ENCODE peak calls at places on chromosome 11, in five cellular contexts. V is prostate gland, R is heart right ventricle, E is heart left ventricle, F is SJSA1. D is an unnamed sample.
A peak's percentile ranks its signal among the peaks of the same experiment; 100 is the strongest.

GRCh38 chr11:133795088-133795487 is 50.2 kb downstream of the SPATA19 start:
- DNase-seq in V (no peak), R (no peak), E (no peak), F (no peak), D (no peak)

GRCh38 chr11:11602011-11602410 is 19.8 kb downstream of the GALNT18 start:
- DNase-seq in V (no peak), R (no peak), E (no peak), F (no peak), D (no peak)

GRCh38 chr11:29005401-29005980 is 897.3 kb downstream of the METTL15 start:
- DNase-seq in V (no peak), R (no peak), E (no peak), F (no peak), D (no peak)

GRCh38 chr11:83827940-83828554 is 541.9 kb upstream of the CCDC90B start:
- DNase-seq in V (no peak), R (no peak), E (no peak), F (peak; percentile 11), D (no peak)

GRCh38 chr11:118996926-118997626 is 862 bp upstream of the CENATAC start:
- DNase-seq in V (no peak), R (no peak), E (no peak), F (no peak), D (no peak)

GRCh38 chr11:120344302-120345004 is 8.2 kb downstream of the ARHGEF12 start:
- DNase-seq in V (no peak), R (no peak), E (no peak), F (peak; percentile 35), D (no peak)

GRCh38 chr11:29119691-29120328 is 897.0 kb downstream of the KCNA4 start:
- DNase-seq in V (no peak), R (no peak), E (no peak), F (peak; percentile 96), D (no peak)

GRCh38 chr11:112017538-112017937 is 7.7 kb upstream of the DLAT start:
- DNase-seq in V (no peak), R (no peak), E (no peak), F (no peak), D (no peak)

GRCh38 chr11:103175461-103176129 is 66.4 kb downstream of the DYNC2H1 start:
- DNase-seq in V (no peak), R (no peak), E (no peak), F (no peak), D (no peak)

GRCh38 chr11:95829580-95830259 is 39.4 kb downstream of the CEP57 start:
- DNase-seq in V (no peak), R (no peak), E (no peak), F (no peak), D (no peak)

GRCh38 chr11:70420496-70420895 is 22.2 kb downstream of the CTTN start:
- DNase-seq in V (no peak), R (no peak), E (no peak), F (no peak), D (no peak)

GRCh38 chr11:73245461-73245860 is 26.7 kb upstream of the P2RY6 start:
- DNase-seq in V (no peak), R (no peak), E (no peak), F (no peak), D (no peak)

GRCh38 chr11:110728883-110729282 is 16.6 kb upstream of the ARHGAP20 start:
- DNase-seq in V (no peak), R (no peak), E (no peak), F (no peak), D (no peak)

GRCh38 chr11:67254768-67255167 is 11.5 kb upstream of the GRK2 start:
- DNase-seq in V (no peak), R (no peak), E (no peak), F (no peak), D (no peak)

GRCh38 chr11:126337472-126338241 is 17.8 kb upstream of the ST3GAL4 start:
- DNase-seq in V (no peak), R (no peak), E (peak; percentile 31), F (no peak), D (no peak)

GRCh38 chr11:64833509-64833908 is 10.9 kb downstream of the CDC42BPG start:
- DNase-seq in V (no peak), R (no peak), E (no peak), F (no peak), D (no peak)

GRCh38 chr11:70501026-70501901 is 102.9 kb downstream of the CTTN start:
- DNase-seq in V (no peak), R (peak; percentile 48), E (peak; percentile 81), F (no peak), D (no peak)

GRCh38 chr11:118602331-118602730 is 5.1 kb upstream of the PHLDB1 start:
- DNase-seq in V (no peak), R (peak; percentile 26), E (peak; percentile 67), F (no peak), D (no peak)

GRCh38 chr11:127627629-127628462 is 627.3 kb upstream of the KIRREL3 start:
- DNase-seq in V (peak; percentile 21), R (no peak), E (no peak), F (no peak), D (no peak)

GRCh38 chr11:5297671-5298070 is 4.1 kb downstream of the OR51B4 start:
- DNase-seq in V (no peak), R (no peak), E (no peak), F (no peak), D (no peak)

DNA sequence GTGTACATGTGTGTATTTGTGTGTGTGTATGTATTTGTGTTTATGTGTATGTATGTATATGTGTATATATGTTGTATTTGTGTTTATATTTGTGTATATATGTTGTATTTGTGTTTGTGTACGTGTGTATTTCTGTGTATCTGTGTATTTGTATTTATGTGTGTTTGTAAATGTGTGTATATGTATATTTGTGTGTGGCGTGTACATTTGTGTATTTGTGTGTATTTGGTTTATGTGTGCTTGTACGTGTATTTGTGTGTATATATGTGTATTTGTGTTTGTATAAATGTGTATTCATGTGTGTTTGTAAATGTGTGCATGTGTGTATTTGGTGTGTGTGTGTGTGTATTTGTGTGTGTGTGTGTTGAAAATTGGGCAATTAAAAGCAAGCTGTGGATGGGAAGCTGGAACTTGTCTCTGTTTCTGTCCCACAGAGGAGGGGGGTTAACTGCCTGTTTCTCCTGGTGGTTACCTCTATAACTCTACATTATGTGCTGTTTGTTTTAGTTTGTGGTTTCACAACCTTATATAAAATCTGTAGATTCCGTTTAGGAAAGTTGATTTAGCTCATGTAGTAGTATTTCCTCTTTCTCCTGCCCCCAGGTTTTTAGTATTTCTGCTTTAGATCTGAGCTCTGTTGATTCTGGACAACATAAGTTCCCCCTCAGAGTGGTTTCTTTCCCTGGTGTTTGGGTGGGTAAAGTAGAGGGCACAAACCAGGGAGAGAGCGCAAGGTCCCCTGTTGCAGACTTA is 28.9 kb downstream of the AP2A2 start:
- DNase-seq in V (no peak), R (no peak), E (no peak), F (no peak), D (no peak)
- H3K4me1 ChIP-seq in V (peaks cover 3% of the 10 kb centered on the region), R (peaks cover 23% of the 10 kb centered on the region), E (no peaks in the 10 kb centered on the region), F (no peaks in the 10 kb centered on the region), D (no peaks in the 10 kb centered on the region)

DNA sequence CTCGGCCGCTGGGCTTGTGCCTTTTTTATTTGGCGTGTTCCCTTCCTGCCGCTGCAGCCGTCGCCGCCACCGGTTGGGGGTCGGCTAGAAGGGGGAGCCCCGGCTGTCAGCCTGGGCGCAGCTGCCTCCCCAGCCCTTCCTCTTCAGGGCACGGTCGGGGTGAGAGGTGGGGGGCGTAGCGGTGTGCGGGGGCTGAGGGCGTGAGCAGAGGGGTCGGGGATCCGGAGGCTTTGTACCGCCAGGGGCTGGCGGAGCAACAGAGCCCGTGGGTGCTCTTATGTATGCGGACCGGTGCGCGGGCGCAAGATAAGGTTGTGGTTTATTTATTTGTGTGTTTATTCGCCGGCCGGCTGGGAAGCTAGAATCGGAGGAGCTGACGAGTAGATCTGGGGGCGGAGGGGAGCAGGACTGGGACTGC is 482 bp downstream of the ZBTB16 start:
- DNase-seq in V (no peak), R (no peak), E (peak; percentile 42), F (no peak), D (no peak)
- H3K27me3 ChIP-seq in V (no peaks in the 10 kb centered on the region), R (no peaks in the 10 kb centered on the region), E (no peaks in the 10 kb centered on the region), F (peaks cover 23% of the 10 kb centered on the region), D (no peaks in the 10 kb centered on the region)

GRCh38 chr11:9693801-9694553 is 30.1 kb downstream of the SWAP70 start:
- DNase-seq in V (no peak), R (no peak), E (no peak), F (no peak), D (no peak)

GRCh38 chr11:9688716-9689511 is 25.0 kb downstream of the SWAP70 start:
- DNase-seq in V (peak; percentile 24), R (no peak), E (peak; percentile 37), F (peak; percentile 85), D (no peak)

GRCh38 chr11:9691865-9692264 is 28.0 kb downstream of the SWAP70 start:
- DNase-seq in V (no peak), R (no peak), E (no peak), F (no peak), D (no peak)

GRCh38 chr11:9689721-9690120 is 25.8 kb downstream of the SWAP70 start:
- DNase-seq in V (no peak), R (no peak), E (no peak), F (no peak), D (no peak)

DNA sequence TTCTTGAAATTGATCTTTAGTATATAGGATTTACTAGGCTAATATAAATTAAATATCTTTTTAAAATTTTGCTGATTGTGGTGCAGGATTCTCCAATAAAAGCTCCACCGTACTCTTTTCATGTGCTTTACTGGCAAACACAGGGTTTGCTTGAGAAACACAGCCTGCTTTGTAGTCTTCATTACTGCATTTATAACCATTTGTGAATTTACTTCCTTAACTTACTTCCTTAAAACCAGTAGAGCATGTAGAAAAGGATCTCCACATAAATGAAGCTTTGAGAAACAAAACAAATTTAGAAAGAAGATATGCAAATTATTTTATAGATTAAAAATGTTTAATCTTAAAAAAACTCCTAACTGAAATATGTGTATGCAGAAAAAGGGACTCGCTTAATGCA is 28.8 kb downstream of the SWAP70 start:
- DNase-seq in V (no peak), R (no peak), E (no peak), F (no peak), D (no peak)
- H3K4me1 ChIP-seq in V (no peaks in the 10 kb centered on the region), R (peaks cover 55% of the 10 kb centered on the region), E (no peaks in the 10 kb centered on the region), F (peaks cover 35% of the 10 kb centered on the region), D (peaks cover 38% of the 10 kb centered on the region)

DNA sequence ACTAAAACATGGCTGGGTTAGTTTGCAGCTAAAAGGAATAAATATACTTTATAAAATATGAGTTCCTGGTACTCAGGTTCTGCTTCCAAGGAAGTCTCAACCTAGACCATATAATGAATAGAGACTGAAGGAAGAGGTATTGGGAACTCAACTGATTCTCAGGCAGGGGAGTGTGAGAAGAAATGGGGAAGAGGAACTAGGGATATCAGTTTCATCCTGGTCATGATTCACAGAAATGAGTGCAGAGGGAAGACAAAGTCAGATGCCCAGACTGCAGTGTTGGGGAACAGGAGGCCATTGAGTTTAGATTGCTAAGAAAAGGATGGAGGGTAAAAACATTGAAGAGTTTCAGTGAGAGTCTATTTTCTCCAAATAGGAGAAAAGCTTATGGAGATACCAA is 28.8 kb downstream of the PLAAT5 start:
- DNase-seq in V (no peak), R (no peak), E (no peak), F (no peak), D (no peak)
- H3K27me3 ChIP-seq in V (no peaks in the 10 kb centered on the region), R (no peaks in the 10 kb centered on the region), E (no peaks in the 10 kb centered on the region), F (no peaks in the 10 kb centered on the region), D (no peaks in the 10 kb centered on the region)

GRCh38 chr11:122656631-122657101 is 1.1 kb downstream of the UBASH3B start:
- DNase-seq in V (peak; percentile 13), R (peak; percentile 29), E (peak; percentile 44), F (no peak), D (no peak)
- H3K4me1 ChIP-seq in V (no peaks in the 10 kb centered on the region), R (peaks cover 19% of the 10 kb centered on the region), E (no peaks in the 10 kb centered on the region), F (peaks cover 15% of the 10 kb centered on the region), D (peaks cover 10% of the 10 kb centered on the region)

GRCh38 chr11:9002920-9003572 is 755 bp downstream of the NRIP3 start:
- DNase-seq in V (no peak), R (no peak), E (no peak), F (no peak), D (no peak)
- H3K27me3 ChIP-seq in V (no peaks in the 10 kb centered on the region), R (no peaks in the 10 kb centered on the region), E (peaks cover 11% of the 10 kb centered on the region), F (no peaks in the 10 kb centered on the region), D (no peaks in the 10 kb centered on the region)